ENCODE peak calls at places on chromosomes 1 and 21, in ten cellular contexts. One of them, this sample, is unnamed.

GRCh38 chr1:203278087-203278884 is 27.0 kb upstream of the BTG2 start:
- DNase-seq in Daoy: peak
- DNase-seq in mucosa of descending colon: peak
- DNase-seq in KG1: no peak
- DNase-seq in dermis microvascular lymphatic vessel endothelial cell: no peak
- DNase-seq in GM12891: no peak
- DNase-seq in NCI-H748 treated with DMSO at 0.1 percent for 48 hours: no peak
- DNase-seq in H4: no peak
- DNase-seq in upper lobe of right lung: peak
- DNase-seq in memory B cell: no peak
- DNase-seq in this sample: peak

GRCh38 chr1:29703596-29703995 is 467.3 kb downstream of the PTPRU start:
- DNase-seq in Daoy: peak
- DNase-seq in mucosa of descending colon: peak
- DNase-seq in KG1: no peak
- DNase-seq in dermis microvascular lymphatic vessel endothelial cell: no peak
- DNase-seq in GM12891: peak
- DNase-seq in NCI-H748 treated with DMSO at 0.1 percent for 48 hours: peak
- DNase-seq in H4: peak
- DNase-seq in upper lobe of right lung: peak
- DNase-seq in memory B cell: no peak
- DNase-seq in this sample: no peak

GRCh38 chr21:31293986-31294385 is 50.1 kb downstream of the TIAM1 start:
- DNase-seq in Daoy: peak
- DNase-seq in mucosa of descending colon: no peak
- DNase-seq in KG1: no peak
- DNase-seq in dermis microvascular lymphatic vessel endothelial cell: no peak
- DNase-seq in GM12891: no peak
- DNase-seq in NCI-H748 treated with DMSO at 0.1 percent for 48 hours: no peak
- DNase-seq in H4: peak
- DNase-seq in upper lobe of right lung: no peak
- DNase-seq in memory B cell: no peak
- DNase-seq in this sample: no peak

GRCh38 chr1:147541672-147542548 is 609 bp downstream of the BCL9 start:
- DNase-seq in Daoy: peak
- DNase-seq in mucosa of descending colon: peak
- DNase-seq in KG1: no peak
- DNase-seq in dermis microvascular lymphatic vessel endothelial cell: no peak
- DNase-seq in GM12891: no peak
- DNase-seq in NCI-H748 treated with DMSO at 0.1 percent for 48 hours: no peak
- DNase-seq in H4: no peak
- DNase-seq in upper lobe of right lung: peak
- DNase-seq in memory B cell: no peak
- DNase-seq in this sample: peak

GRCh38 chr1:66752671-66753371 is 562 bp downstream of the DYNLT5 start:
- DNase-seq in Daoy: no peak
- DNase-seq in mucosa of descending colon: no peak
- DNase-seq in KG1: peak
- DNase-seq in dermis microvascular lymphatic vessel endothelial cell: no peak
- DNase-seq in GM12891: no peak
- DNase-seq in NCI-H748 treated with DMSO at 0.1 percent for 48 hours: no peak
- DNase-seq in H4: no peak
- DNase-seq in upper lobe of right lung: no peak
- DNase-seq in memory B cell: no peak
- DNase-seq in this sample: no peak

GRCh38 chr1:175095978-175096611 is 28.5 kb downstream of the TNN start:
- DNase-seq in Daoy: no peak
- DNase-seq in mucosa of descending colon: no peak
- DNase-seq in KG1: no peak
- DNase-seq in dermis microvascular lymphatic vessel endothelial cell: no peak
- DNase-seq in GM12891: no peak
- DNase-seq in NCI-H748 treated with DMSO at 0.1 percent for 48 hours: no peak
- DNase-seq in H4: no peak
- DNase-seq in upper lobe of right lung: no peak
- DNase-seq in memory B cell: no peak
- DNase-seq in this sample: no peak

GRCh38 chr1:100736766-100737165 is 17.2 kb downstream of the VCAM1 start:
- DNase-seq in Daoy: peak
- DNase-seq in mucosa of descending colon: no peak
- DNase-seq in KG1: no peak
- DNase-seq in dermis microvascular lymphatic vessel endothelial cell: no peak
- DNase-seq in GM12891: no peak
- DNase-seq in NCI-H748 treated with DMSO at 0.1 percent for 48 hours: no peak
- DNase-seq in H4: peak
- DNase-seq in upper lobe of right lung: no peak
- DNase-seq in memory B cell: no peak
- DNase-seq in this sample: no peak

GRCh38 chr1:55632906-55633305 is 417.7 kb upstream of the USP24 start:
- DNase-seq in Daoy: no peak
- DNase-seq in mucosa of descending colon: no peak
- DNase-seq in KG1: no peak
- DNase-seq in dermis microvascular lymphatic vessel endothelial cell: no peak
- DNase-seq in GM12891: no peak
- DNase-seq in NCI-H748 treated with DMSO at 0.1 percent for 48 hours: no peak
- DNase-seq in H4: no peak
- DNase-seq in upper lobe of right lung: no peak
- DNase-seq in memory B cell: no peak
- DNase-seq in this sample: no peak

GRCh38 chr1:54542962-54543539 is 5.0 kb upstream of the ACOT11 start:
- DNase-seq in Daoy: no peak
- DNase-seq in mucosa of descending colon: peak
- DNase-seq in KG1: peak
- DNase-seq in dermis microvascular lymphatic vessel endothelial cell: no peak
- DNase-seq in GM12891: no peak
- DNase-seq in NCI-H748 treated with DMSO at 0.1 percent for 48 hours: no peak
- DNase-seq in H4: no peak
- DNase-seq in upper lobe of right lung: no peak
- DNase-seq in memory B cell: no peak
- DNase-seq in this sample: no peak

GRCh38 chr1:101166583-101167120 is 70.2 kb upstream of the S1PR1 start:
- DNase-seq in Daoy: no peak
- DNase-seq in mucosa of descending colon: no peak
- DNase-seq in KG1: no peak
- DNase-seq in dermis microvascular lymphatic vessel endothelial cell: no peak
- DNase-seq in GM12891: no peak
- DNase-seq in NCI-H748 treated with DMSO at 0.1 percent for 48 hours: no peak
- DNase-seq in H4: no peak
- DNase-seq in upper lobe of right lung: no peak
- DNase-seq in memory B cell: no peak
- DNase-seq in this sample: no peak

GRCh38 chr1:197017558-197018146 is 40.3 kb downstream of the CFHR5 start:
- DNase-seq in Daoy: peak
- DNase-seq in mucosa of descending colon: no peak
- DNase-seq in KG1: no peak
- DNase-seq in dermis microvascular lymphatic vessel endothelial cell: peak
- DNase-seq in GM12891: no peak
- DNase-seq in NCI-H748 treated with DMSO at 0.1 percent for 48 hours: no peak
- DNase-seq in H4: no peak
- DNase-seq in upper lobe of right lung: no peak
- DNase-seq in memory B cell: no peak
- DNase-seq in this sample: no peak

GRCh38 chr1:79380078-79380477 is 373.5 kb upstream of the ADGRL4 start:
- DNase-seq in Daoy: no peak
- DNase-seq in mucosa of descending colon: no peak
- DNase-seq in KG1: no peak
- DNase-seq in dermis microvascular lymphatic vessel endothelial cell: no peak
- DNase-seq in GM12891: no peak
- DNase-seq in NCI-H748 treated with DMSO at 0.1 percent for 48 hours: no peak
- DNase-seq in H4: no peak
- DNase-seq in upper lobe of right lung: no peak
- DNase-seq in memory B cell: no peak
- DNase-seq in this sample: no peak

GRCh38 chr1:63042278-63042677 is 258.3 kb downstream of the ATG4C start:
- DNase-seq in Daoy: no peak
- DNase-seq in mucosa of descending colon: no peak
- DNase-seq in KG1: no peak
- DNase-seq in dermis microvascular lymphatic vessel endothelial cell: no peak
- DNase-seq in GM12891: no peak
- DNase-seq in NCI-H748 treated with DMSO at 0.1 percent for 48 hours: peak
- DNase-seq in H4: no peak
- DNase-seq in upper lobe of right lung: no peak
- DNase-seq in memory B cell: no peak
- DNase-seq in this sample: no peak

GRCh38 chr1:102772831-102773230 is 335.5 kb downstream of the COL11A1 start:
- DNase-seq in Daoy: no peak
- DNase-seq in mucosa of descending colon: no peak
- DNase-seq in KG1: no peak
- DNase-seq in dermis microvascular lymphatic vessel endothelial cell: no peak
- DNase-seq in GM12891: no peak
- DNase-seq in NCI-H748 treated with DMSO at 0.1 percent for 48 hours: no peak
- DNase-seq in H4: peak
- DNase-seq in upper lobe of right lung: no peak
- DNase-seq in memory B cell: no peak
- DNase-seq in this sample: no peak

GRCh38 chr1:182229451-182229850 is 162.1 kb downstream of the GLUL start:
- DNase-seq in Daoy: no peak
- DNase-seq in mucosa of descending colon: no peak
- DNase-seq in KG1: no peak
- DNase-seq in dermis microvascular lymphatic vessel endothelial cell: no peak
- DNase-seq in GM12891: no peak
- DNase-seq in NCI-H748 treated with DMSO at 0.1 percent for 48 hours: no peak
- DNase-seq in H4: no peak
- DNase-seq in upper lobe of right lung: no peak
- DNase-seq in memory B cell: no peak
- DNase-seq in this sample: no peak

GRCh38 chr1:12453400-12454343 is 164.3 kb downstream of the DHRS3 start:
- DNase-seq in Daoy: no peak
- DNase-seq in mucosa of descending colon: no peak
- DNase-seq in KG1: no peak
- DNase-seq in dermis microvascular lymphatic vessel endothelial cell: no peak
- DNase-seq in GM12891: no peak
- DNase-seq in NCI-H748 treated with DMSO at 0.1 percent for 48 hours: no peak
- DNase-seq in H4: no peak
- DNase-seq in upper lobe of right lung: no peak
- DNase-seq in memory B cell: no peak
- DNase-seq in this sample: no peak

GRCh38 chr1:188497020-188497419 is 1668.3 kb downstream of the PLA2G4A start:
- DNase-seq in Daoy: no peak
- DNase-seq in mucosa of descending colon: no peak
- DNase-seq in KG1: no peak
- DNase-seq in dermis microvascular lymphatic vessel endothelial cell: no peak
- DNase-seq in GM12891: no peak
- DNase-seq in NCI-H748 treated with DMSO at 0.1 percent for 48 hours: no peak
- DNase-seq in H4: no peak
- DNase-seq in upper lobe of right lung: no peak
- DNase-seq in memory B cell: no peak
- DNase-seq in this sample: no peak

GRCh38 chr1:58047265-58047858 is 499.2 kb downstream of the OMA1 start:
- DNase-seq in Daoy: peak
- DNase-seq in mucosa of descending colon: peak
- DNase-seq in KG1: no peak
- DNase-seq in dermis microvascular lymphatic vessel endothelial cell: peak
- DNase-seq in GM12891: peak
- DNase-seq in NCI-H748 treated with DMSO at 0.1 percent for 48 hours: peak
- DNase-seq in H4: no peak
- DNase-seq in upper lobe of right lung: no peak
- DNase-seq in memory B cell: no peak
- DNase-seq in this sample: no peak

GRCh38 chr1:171219751-171220385 is 28.4 kb upstream of the FMO1 start:
- DNase-seq in Daoy: peak
- DNase-seq in mucosa of descending colon: no peak
- DNase-seq in KG1: no peak
- DNase-seq in dermis microvascular lymphatic vessel endothelial cell: no peak
- DNase-seq in GM12891: no peak
- DNase-seq in NCI-H748 treated with DMSO at 0.1 percent for 48 hours: no peak
- DNase-seq in H4: peak
- DNase-seq in upper lobe of right lung: no peak
- DNase-seq in memory B cell: no peak
- DNase-seq in this sample: no peak

GRCh38 chr1:149931212-149931805 is 3.7 kb upstream of the SF3B4 start:
- DNase-seq in Daoy: peak
- DNase-seq in mucosa of descending colon: no peak
- DNase-seq in KG1: no peak
- DNase-seq in dermis microvascular lymphatic vessel endothelial cell: no peak
- DNase-seq in GM12891: no peak
- DNase-seq in NCI-H748 treated with DMSO at 0.1 percent for 48 hours: no peak
- DNase-seq in H4: no peak
- DNase-seq in upper lobe of right lung: no peak
- DNase-seq in memory B cell: no peak
- DNase-seq in this sample: no peak

GRCh38 chr1:11691302-11691914 is at the start of gene DRAXIN:
- DNase-seq in Daoy: peak
- DNase-seq in mucosa of descending colon: no peak
- DNase-seq in KG1: no peak
- DNase-seq in dermis microvascular lymphatic vessel endothelial cell: no peak
- DNase-seq in GM12891: no peak
- DNase-seq in NCI-H748 treated with DMSO at 0.1 percent for 48 hours: peak
- DNase-seq in H4: no peak
- DNase-seq in upper lobe of right lung: no peak
- DNase-seq in memory B cell: no peak
- DNase-seq in this sample: no peak

GRCh38 chr1:981491-981954 is 370 bp downstream of the PERM1 start:
- DNase-seq in Daoy: no peak
- DNase-seq in mucosa of descending colon: no peak
- DNase-seq in KG1: no peak
- DNase-seq in dermis microvascular lymphatic vessel endothelial cell: no peak
- DNase-seq in GM12891: no peak
- DNase-seq in NCI-H748 treated with DMSO at 0.1 percent for 48 hours: no peak
- DNase-seq in H4: no peak
- DNase-seq in upper lobe of right lung: no peak
- DNase-seq in memory B cell: no peak
- DNase-seq in this sample: no peak

GRCh38 chr1:109770331-109771095 is 6.8 kb upstream of the EPS8L3 start:
- DNase-seq in Daoy: no peak
- DNase-seq in mucosa of descending colon: peak
- DNase-seq in KG1: no peak
- DNase-seq in dermis microvascular lymphatic vessel endothelial cell: no peak
- DNase-seq in GM12891: no peak
- DNase-seq in NCI-H748 treated with DMSO at 0.1 percent for 48 hours: no peak
- DNase-seq in H4: no peak
- DNase-seq in upper lobe of right lung: peak
- DNase-seq in memory B cell: no peak
- DNase-seq in this sample: peak

GRCh38 chr1:202589190-202589680 is 121.0 kb downstream of the SYT2 start:
- DNase-seq in Daoy: peak
- DNase-seq in mucosa of descending colon: peak
- DNase-seq in KG1: no peak
- DNase-seq in dermis microvascular lymphatic vessel endothelial cell: peak
- DNase-seq in GM12891: no peak
- DNase-seq in NCI-H748 treated with DMSO at 0.1 percent for 48 hours: no peak
- DNase-seq in H4: peak
- DNase-seq in upper lobe of right lung: no peak
- DNase-seq in memory B cell: no peak
- DNase-seq in this sample: no peak

GRCh38 chr1:209886219-209886536 is 51.8 kb upstream of the SYT14 start:
- DNase-seq in Daoy: no peak
- DNase-seq in mucosa of descending colon: no peak
- DNase-seq in KG1: no peak
- DNase-seq in dermis microvascular lymphatic vessel endothelial cell: no peak
- DNase-seq in GM12891: no peak
- DNase-seq in NCI-H748 treated with DMSO at 0.1 percent for 48 hours: no peak
- DNase-seq in H4: peak
- DNase-seq in upper lobe of right lung: no peak
- DNase-seq in memory B cell: no peak
- DNase-seq in this sample: no peak

GRCh38 chr1:150072959-150073358 is 5.4 kb downstream of the VPS45 start:
- DNase-seq in Daoy: no peak
- DNase-seq in mucosa of descending colon: no peak
- DNase-seq in KG1: no peak
- DNase-seq in dermis microvascular lymphatic vessel endothelial cell: no peak
- DNase-seq in GM12891: no peak
- DNase-seq in NCI-H748 treated with DMSO at 0.1 percent for 48 hours: peak
- DNase-seq in H4: peak
- DNase-seq in upper lobe of right lung: no peak
- DNase-seq in memory B cell: peak
- DNase-seq in this sample: no peak

GRCh38 chr1:92482665-92483441 is 3.9 kb downstream of the GFI1 start:
- DNase-seq in Daoy: peak
- DNase-seq in mucosa of descending colon: peak
- DNase-seq in KG1: no peak
- DNase-seq in dermis microvascular lymphatic vessel endothelial cell: no peak
- DNase-seq in GM12891: peak
- DNase-seq in NCI-H748 treated with DMSO at 0.1 percent for 48 hours: no peak
- DNase-seq in H4: no peak
- DNase-seq in upper lobe of right lung: peak
- DNase-seq in memory B cell: peak
- DNase-seq in this sample: no peak

GRCh38 chr1:205294175-205294913 is 27.2 kb downstream of the NUAK2 start:
- DNase-seq in Daoy: peak
- DNase-seq in mucosa of descending colon: no peak
- DNase-seq in KG1: no peak
- DNase-seq in dermis microvascular lymphatic vessel endothelial cell: peak
- DNase-seq in GM12891: no peak
- DNase-seq in NCI-H748 treated with DMSO at 0.1 percent for 48 hours: no peak
- DNase-seq in H4: peak
- DNase-seq in upper lobe of right lung: no peak
- DNase-seq in memory B cell: no peak
- DNase-seq in this sample: no peak

This sample was measured in midbrain.